ENCODE peak calls at places on chromosomes 12 and 14, in nine cellular contexts. P, Y, I, H, F, W, Q, C and K are unnamed samples. For H3K4me1, the result is how much of the 10 kb centered on the place peaks cover.

GRCh38 chr12:52601671-52602070 is 408 bp upstream of the KRT72 start:
- DNase-seq in Q (no peak), P (no peak), W (no peak), I (no peak), C (no peak), Y (no peak), H (no peak), F (no peak), K (no peak)

GRCh38 chr12:69067713-69068112 is 134.7 kb upstream of the CPM start:
- DNase-seq in H (no peak), P (no peak), Y (no peak), C (no peak), I (no peak), W (no peak), F (no peak), Q (no peak), K (no peak)

GRCh38 chr12:15928870-15929571 is 17.9 kb downstream of the DERA start:
- DNase-seq in Q (no peak), H (peak), W (peak), F (no peak), P (no peak), C (no peak), Y (peak), I (peak), K (no peak)

GRCh38 chr14:23181946-23182345 is 1.5 kb downstream of the SLC7A8 start:
- DNase-seq in H (no peak), F (no peak), Y (no peak), Q (no peak), P (no peak), C (no peak), I (no peak), W (no peak), K (no peak)

GRCh38 chr12:109758406-109759075 is 44.9 kb downstream of the FAM222A start:
- DNase-seq in H (no peak), Y (peak), Q (no peak), W (no peak), C (no peak), P (peak), I (no peak), F (peak), K (no peak)

GRCh38 chr12:50621435-50622304 is 116.9 kb downstream of the DIP2B start:
- DNase-seq in Q (no peak), H (no peak), I (no peak), W (no peak), F (no peak), P (peak), Y (no peak), C (peak), K (no peak)

GRCh38 chr12:119025786-119026185 is 44.4 kb downstream of the SRRM4 start:
- DNase-seq in F (no peak), Y (no peak), C (no peak), H (no peak), W (no peak), I (no peak), P (no peak), Q (no peak), K (no peak)

GRCh38 chr14:34034447-34035176 is 83.7 kb upstream of the EGLN3 start:
- DNase-seq in H (no peak), P (no peak), Q (no peak), F (no peak), C (no peak), W (no peak), Y (no peak), I (no peak), K (no peak)

GRCh38 chr14:64620910-64621309 is 71.1 kb downstream of the PPP1R36 start:
- DNase-seq in C (no peak), I (no peak), Q (no peak), H (no peak), P (no peak), F (no peak), W (no peak), Y (no peak), K (no peak)

GRCh38 chr12:68727776-68728175 is 18.2 kb upstream of the SLC35E3 start:
- DNase-seq in C (no peak), Q (no peak), I (no peak), F (no peak), P (no peak), Y (no peak), W (no peak), H (no peak), K (no peak)

GRCh38 chr14:84657866-84658385 is 872.0 kb upstream of the FLRT2 start:
- DNase-seq in W (peak), I (no peak), P (no peak), Q (no peak), H (no peak), C (no peak), Y (no peak), F (no peak), K (no peak)

GRCh38 chr12:106903241-106903950 is 52.3 kb upstream of the TMEM263 start:
- DNase-seq in P (peak), W (peak), H (peak), C (peak), F (peak), I (peak), Q (peak), Y (peak), K (peak)

GRCh38 chr14:52014601-52015267 is 25.4 kb downstream of the RTRAF start:
- DNase-seq in Y (no peak), P (no peak), H (peak), W (peak), Q (no peak), I (no peak), F (no peak), C (no peak), K (no peak)

GRCh38 chr12:30546121-30546520 is 149.5 kb downstream of the IPO8 start:
- DNase-seq in C (no peak), P (peak), W (no peak), I (no peak), F (no peak), Y (no peak), H (no peak), Q (no peak), K (peak)

GRCh38 chr12:3740840-3741239 is 12.1 kb downstream of the CRACR2A start:
- DNase-seq in P (no peak), W (no peak), I (no peak), Y (no peak), Q (no peak), C (no peak), H (no peak), F (no peak), K (no peak)

GRCh38 chr12:115599251-115599811 is 678.2 kb downstream of the MED13L start:
- DNase-seq in I (peak), Q (no peak), W (no peak), F (peak), H (peak), P (peak), Y (no peak), C (peak), K (no peak)

GRCh38 chr14:72495668-72496067 is 398.2 kb downstream of the DPF3 start:
- DNase-seq in Q (no peak), W (no peak), H (no peak), I (peak), C (no peak), F (no peak), Y (no peak), P (no peak), K (no peak)

GRCh38 chr12:94603434-94604068 is 46.8 kb downstream of the TMCC3 start:
- DNase-seq in H (peak), Y (peak), C (no peak), I (peak), F (no peak), W (peak), P (peak), Q (peak), K (no peak)

GRCh38 chr14:61557854-61558253 is 137.5 kb upstream of the HIF1A start:
- DNase-seq in Q (no peak), F (no peak), W (no peak), I (no peak), C (no peak), Y (no peak), P (no peak), H (no peak), K (no peak)
- H3K4me1 ChIP-seq in Q (under half), F (under half), W (under half), I (half or more), C (under half), Y (under half), P (under half), H (half or more), K (under half)

DNA sequence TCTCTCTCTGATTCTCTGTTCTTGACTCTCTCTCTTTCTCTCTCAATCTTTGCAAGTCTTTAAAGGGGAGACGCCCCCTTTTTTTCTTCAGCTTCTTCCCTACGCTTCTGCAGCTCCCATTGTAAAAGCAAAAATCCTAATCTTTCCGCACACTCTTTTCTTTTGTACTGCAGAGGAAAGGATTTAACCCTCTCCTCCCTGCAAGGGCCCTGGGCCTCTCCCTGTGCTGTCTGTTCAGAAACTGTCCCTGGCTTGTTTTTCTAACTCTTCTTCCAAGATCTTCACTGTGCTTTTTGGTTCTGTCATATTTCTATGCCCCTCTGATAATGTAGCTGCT is 10.9 kb upstream of the SALL2 start:
- DNase-seq in Q (no peak), W (no peak), H (no peak), P (no peak), Y (no peak), I (no peak), C (peak), F (no peak), K (no peak)
- H3K4me1 ChIP-seq in Q (under half), W (under half), H (under half), P (under half), Y (under half), I (under half), C (under half), F (under half), K (under half)

GRCh38 chr12:111408116-111408440 is 2.4 kb downstream of the SH2B3 start:
- DNase-seq in W (no peak), Y (no peak), Q (no peak), P (no peak), C (no peak), F (no peak), I (peak), H (no peak), K (no peak)
- H3K4me1 ChIP-seq in W (under half), Y (under half), Q (half or more), P (half or more), C (under half), F (under half), I (half or more), H (half or more), K (under half)

GRCh38 chr12:45494279-45494678 is 235.2 kb upstream of the ARID2 start:
- DNase-seq in C (no peak), P (no peak), F (no peak), W (no peak), Y (no peak), H (no peak), I (no peak), Q (no peak), K (no peak)
- H3K4me1 ChIP-seq in C (under half), P (under half), F (under half), W (under half), Y (under half), H (under half), I (under half), Q (under half), K (under half)